ENCODE peak calls at places on chromosomes 7 and 10, in four cellular contexts. D is aorta; K is CD4-positive, CD25-positive, alpha-beta regulatory T cell; Q is A549. S is an unnamed sample.

GRCh38 chr10:14700551-14700950 is 74.1 kb downstream of the FAM107B start:
- DNase-seq in K (no peak), Q (no peak), D (no peak), S (no peak)

GRCh38 chr10:3102721-3103410 is 35.5 kb downstream of the PFKP start:
- DNase-seq in Q (no peak), D (no peak), K (no peak), S (no peak)

GRCh38 chr7:33744293-33744692 is 161.0 kb upstream of the BMPER start:
- DNase-seq in Q (no peak), D (no peak), K (peak; percentile 39), S (no peak)

GRCh38 chr7:47539398-47540052 is 42.4 kb downstream of the TNS3 start:
- DNase-seq in Q (peak; percentile 58), D (peak; percentile 49), K (no peak), S (no peak)

GRCh38 chr10:103645141-103646054 is 151.9 kb downstream of the NEURL1 start:
- DNase-seq in K (no peak), D (peak; percentile 93), Q (no peak), S (no peak)

GRCh38 chr7:14836571-14837189 is 65.9 kb downstream of the DGKB start:
- DNase-seq in D (no peak), K (no peak), Q (no peak), S (no peak)

GRCh38 chr7:155062431-155062830 is 7.7 kb upstream of the HTR5A start:
- DNase-seq in K (no peak), Q (no peak), D (no peak), S (no peak)

GRCh38 chr7:15462721-15463389 is 99.0 kb downstream of the AGMO start:
- DNase-seq in D (no peak), K (no peak), Q (no peak), S (no peak)

GRCh38 chr7:77413861-77414424 is 2.2 kb downstream of the GSAP start:
- DNase-seq in D (no peak), Q (no peak), K (no peak), S (no peak)

GRCh38 chr10:124091646-124092269 is 1.6 kb downstream of the CHST15 start:
- DNase-seq in Q (peak; percentile 21), D (peak; percentile 88), K (no peak), S (no peak)

GRCh38 chr7:32893225-32893560 is 1.6 kb upstream of the KBTBD2 start:
- DNase-seq in K (no peak), Q (no peak), D (no peak), S (no peak)

GRCh38 chr10:89310092-89310886 is 8.4 kb downstream of the IFIT2 start:
- DNase-seq in K (no peak), Q (no peak), D (no peak), S (no peak)

GRCh38 chr7:116802144-116802747 is 60.1 kb upstream of the CAPZA2 start:
- DNase-seq in Q (no peak), D (no peak), K (no peak), S (no peak)

GRCh38 chr10:74760042-74760979 is 66.1 kb upstream of the KAT6B start:
- DNase-seq in D (no peak), Q (no peak), K (no peak), S (no peak)

GRCh38 chr7:130290745-130291144 is 2.2 kb upstream of the CPA4 start:
- DNase-seq in K (no peak), D (no peak), Q (no peak), S (no peak)

GRCh38 chr7:44973610-44974401 is 5.0 kb downstream of the MYO1G start:
- DNase-seq in Q (no peak), K (peak; percentile 63), D (peak; percentile 71), S (peak; percentile 40)

GRCh38 chr7:27615420-27616185 is 47.1 kb downstream of the HIBADH start:
- DNase-seq in D (no peak), Q (no peak), K (no peak), S (no peak)

GRCh38 chr7:56092789-56093531 is at the start of gene PHKG1:
- DNase-seq in D (peak; percentile 94), K (no peak), Q (peak; percentile 56), S (no peak)

GRCh38 chr10:38159007-38159406 is 64.9 kb downstream of the ZNF37A start:
- DNase-seq in Q (no peak), D (no peak), K (no peak), S (no peak)

DNA sequence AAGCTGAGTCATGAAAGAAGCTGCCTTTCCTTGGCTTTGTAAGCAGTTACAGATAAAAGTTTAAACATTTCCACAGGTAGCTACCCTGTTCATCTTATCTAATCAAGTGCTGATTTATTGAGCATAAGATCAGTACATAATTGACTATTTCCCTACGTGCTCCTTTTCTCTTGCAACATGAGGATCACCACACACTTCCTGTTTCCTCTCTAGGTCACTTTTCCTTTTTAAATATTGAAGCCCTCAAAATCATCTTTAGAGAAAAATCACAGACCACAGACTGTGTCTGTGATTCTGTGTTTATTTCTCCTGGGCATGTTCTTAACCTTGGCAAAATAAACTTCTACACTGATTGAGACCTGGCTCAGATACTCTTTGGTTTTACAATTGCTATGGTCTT is 69.5 kb downstream of the ZNF37A start:
- DNase-seq in K (no peak), D (no peak), Q (no peak), S (no peak)
- H3K9me3 ChIP-seq in K (peaks cover 7% of the 10 kb centered on the region), D (peaks cover 3% of the 10 kb centered on the region), Q (no peaks in the 10 kb centered on the region), S (no peaks in the 10 kb centered on the region)

GRCh38 chr7:64807731-64808365 is 13.6 kb downstream of the ZNF138 start:
- DNase-seq in Q (no peak), D (no peak), K (no peak), S (no peak)

GRCh38 chr7:64802699-64803098 is 8.5 kb downstream of the ZNF138 start:
- DNase-seq in Q (no peak), K (no peak), D (no peak), S (no peak)
- H3K9me3 ChIP-seq in Q (peaks cover 16% of the 10 kb centered on the region), K (peaks cover 2% of the 10 kb centered on the region), D (no peaks in the 10 kb centered on the region), S (no peaks in the 10 kb centered on the region)

DNA sequence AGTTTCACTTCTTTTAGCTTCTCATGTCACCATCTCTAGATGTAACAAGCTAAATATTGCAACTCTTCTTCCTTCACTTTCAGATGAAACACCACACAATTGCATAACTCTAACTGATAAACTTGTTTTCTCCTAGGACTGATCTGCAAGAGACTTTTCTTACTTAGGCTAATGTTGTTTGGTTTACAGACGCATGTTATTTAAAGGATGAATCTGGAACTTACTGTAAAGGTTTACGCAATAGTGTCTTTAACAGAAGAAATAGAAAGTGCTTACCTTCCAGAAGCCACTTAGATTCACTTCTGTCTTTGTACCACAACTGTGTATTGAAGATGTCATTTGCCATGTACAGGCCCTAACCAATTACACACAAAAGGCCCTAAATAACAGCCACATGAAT is 22.1 kb upstream of the ZC3HAV1 start:
- DNase-seq in D (no peak), Q (no peak), K (no peak), S (no peak)
- H3K9me3 ChIP-seq in D (no peaks in the 10 kb centered on the region), Q (no peaks in the 10 kb centered on the region), K (no peaks in the 10 kb centered on the region), S (no peaks in the 10 kb centered on the region)

DNA sequence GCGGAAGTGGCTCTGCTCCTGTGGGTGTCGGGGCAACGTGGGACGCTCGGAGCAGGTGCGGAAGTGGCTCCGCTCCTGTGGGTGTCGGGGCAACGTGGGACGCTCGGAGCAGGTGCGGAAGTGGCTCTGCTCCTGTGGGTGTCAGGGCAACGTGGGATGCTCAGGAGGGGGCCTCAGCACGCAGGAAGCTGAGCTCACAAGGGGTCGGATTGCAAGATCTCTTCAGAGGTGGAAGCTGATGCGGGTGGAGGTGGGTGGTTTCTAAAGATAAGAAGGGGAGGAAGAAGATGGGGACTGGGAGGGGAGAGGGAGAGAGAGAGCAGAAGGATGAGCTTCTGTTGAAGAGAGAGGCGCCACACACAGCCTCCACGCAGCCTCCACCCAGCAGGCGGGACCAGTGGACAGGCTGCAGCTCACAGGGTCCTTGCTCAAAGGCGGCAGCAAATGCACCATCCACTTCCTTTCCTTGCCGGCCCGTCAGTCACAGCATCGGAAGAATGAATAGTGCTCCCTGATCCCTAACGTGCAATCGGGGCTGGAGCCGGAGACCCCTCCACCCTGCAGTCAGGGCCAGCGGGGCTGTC is 78.7 kb downstream of the PTPRN2 start:
- DNase-seq in Q (no peak), D (no peak), K (no peak), S (no peak)
- H3K9me3 ChIP-seq in Q (peaks cover 58% of the 10 kb centered on the region), D (peaks cover 21% of the 10 kb centered on the region), K (peaks cover 8% of the 10 kb centered on the region), S (no peaks in the 10 kb centered on the region)

GRCh38 chr7:64706625-64707292 is 40.8 kb downstream of the ZNF107 start:
- DNase-seq in K (no peak), Q (no peak), D (no peak), S (no peak)
- H3K9me3 ChIP-seq in K (peaks cover 74% of the 10 kb centered on the region), Q (peaks cover 95% of the 10 kb centered on the region), D (peaks cover 7% of the 10 kb centered on the region), S (peaks cover 46% of the 10 kb centered on the region)

DNA sequence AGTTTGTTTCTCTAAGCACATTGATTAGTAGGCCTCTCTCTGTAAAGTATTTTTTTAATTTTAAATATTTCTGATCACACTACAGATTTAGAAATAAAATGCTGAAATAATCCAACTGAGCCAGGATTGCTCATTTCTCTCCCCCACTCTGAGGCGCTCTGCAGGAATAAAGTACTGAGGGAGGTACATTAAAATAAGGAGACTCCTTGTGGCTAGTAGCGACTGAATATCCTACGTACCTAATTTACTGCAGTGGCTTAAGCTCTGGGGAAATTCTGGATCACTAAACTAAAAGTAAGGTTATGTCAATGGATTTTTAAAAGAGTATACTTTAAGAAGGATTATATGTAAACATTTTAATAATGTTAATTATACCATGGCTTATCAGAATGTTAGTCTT is 75.2 kb downstream of the RTKN2 start:
- DNase-seq in D (no peak), K (no peak), Q (no peak), S (no peak)
- H3K9me3 ChIP-seq in D (no peaks in the 10 kb centered on the region), K (no peaks in the 10 kb centered on the region), Q (no peaks in the 10 kb centered on the region), S (no peaks in the 10 kb centered on the region)

GRCh38 chr7:72413290-72413689 is 1.2 kb upstream of the CALN1 start:
- DNase-seq in K (no peak), D (no peak), Q (no peak), S (no peak)
- H3K9me3 ChIP-seq in K (no peaks in the 10 kb centered on the region), D (no peaks in the 10 kb centered on the region), Q (no peaks in the 10 kb centered on the region), S (no peaks in the 10 kb centered on the region)

GRCh38 chr7:153590136-153590535 is 462.1 kb upstream of the DPP6 start:
- DNase-seq in Q (no peak), D (no peak), K (no peak), S (no peak)
- H3K9me3 ChIP-seq in Q (no peaks in the 10 kb centered on the region), D (peaks cover 3% of the 10 kb centered on the region), K (peaks cover 1% of the 10 kb centered on the region), S (no peaks in the 10 kb centered on the region)

S was measured in T-helper 17 cell.